ENCODE peak calls at places on chromosomes 5 and 9, in six cellular contexts. P is HS-5; M is activated CD4-positive, alpha-beta T cell treated with anti-CD3 and anti-CD28 coated beads, Interleukin-2, amount 10 ng/mL, durations not matched to agents 7 days and 5 days; G is NCI-H1092 treated with DMSO at 0.1 percent for 48 hours; I is NCI-H69; Y is C1 segment of cervical spinal cord. H is an unnamed sample.
A peak's percentile ranks its signal among the peaks of the same experiment; 100 is the strongest.

GRCh38 chr5:83564069-83564749 is 92.7 kb downstream of the VCAN start:
- DNase-seq in I (peak; percentile 64), G (peak; percentile 7), Y (no peak), P (no peak), M (no peak), H (peak; percentile 37)

GRCh38 chr5:56815657-56816545 is 552 bp downstream of the MAP3K1 start:
- DNase-seq in Y (peak; percentile 85), I (peak; percentile 81), G (peak; percentile 42), M (peak; percentile 55), P (no peak), H (no peak)

GRCh38 chr5:150044334-150044681 is 42.0 kb downstream of the CSF1R start:
- DNase-seq in I (no peak), P (no peak), M (no peak), G (no peak), Y (no peak), H (no peak)

GRCh38 chr5:106732624-106733023 is 938.1 kb downstream of the EFNA5 start:
- DNase-seq in I (no peak), P (no peak), M (no peak), G (no peak), Y (no peak), H (no peak)

GRCh38 chr9:101307524-101308213 is 77.1 kb downstream of the BAAT start:
- DNase-seq in I (no peak), M (no peak), P (no peak), G (no peak), Y (no peak), H (no peak)

GRCh38 chr5:40165789-40166728 is 513.7 kb upstream of the PTGER4 start:
- DNase-seq in G (no peak), P (no peak), I (no peak), Y (no peak), M (peak; percentile 15), H (no peak)

GRCh38 chr9:29213374-29214161 is 1640.3 kb upstream of the C9orf72 start:
- DNase-seq in P (no peak), G (peak; percentile 77), M (no peak), Y (no peak), I (peak; percentile 95), H (peak; percentile 56)

GRCh38 chr9:26012797-26013594 is 334.8 kb upstream of the TUSC1 start:
- DNase-seq in M (no peak), Y (no peak), G (no peak), P (peak; percentile 9), I (no peak), H (no peak)

GRCh38 chr5:54091416-54092130 is 218.8 kb downstream of the ARL15 start:
- DNase-seq in I (peak; percentile 94), M (no peak), Y (no peak), P (no peak), G (no peak), H (no peak)

GRCh38 chr9:94593459-94594345 is at the start of gene FBP2:
- DNase-seq in M (no peak), Y (no peak), I (no peak), G (no peak), P (no peak), H (no peak)

GRCh38 chr5:122447941-122448340 is 135.9 kb downstream of the SNCAIP start:
- DNase-seq in M (no peak), Y (no peak), P (no peak), I (peak; percentile 38), G (no peak), H (no peak)

GRCh38 chr9:118305371-118305770 is 601.2 kb downstream of the TLR4 start:
- DNase-seq in G (no peak), P (no peak), Y (peak; percentile 1), I (peak; percentile 44), M (no peak), H (no peak)

GRCh38 chr5:144390133-144390532 is 219.5 kb downstream of the KCTD16 start:
- DNase-seq in G (peak; percentile 12), M (no peak), I (peak; percentile 76), Y (no peak), P (no peak), H (no peak)